ENCODE peak calls at places on chromosomes 3 and 15, in eight cellular contexts. X, V, M, C, B, F, D and G are unnamed samples.

GRCh38 chr15:84638103-84638502 is 16.0 kb downstream of the WDR73 start:
- DNase-seq in X (no peak), V (no peak), M (no peak), C (no peak), B (no peak), F (peak; percentile 63), D (peak; percentile 45), G (no peak)

GRCh38 chr3:128283429-128283828 is 130.1 kb downstream of the EEFSEC start:
- DNase-seq in X (no peak), V (no peak), M (no peak), C (no peak), B (no peak), F (no peak), D (no peak), G (no peak)

GRCh38 chr3:61288446-61288845 is 37.2 kb upstream of the FHIT start:
- DNase-seq in X (no peak), V (no peak), M (no peak), C (no peak), B (no peak), F (no peak), D (no peak), G (no peak)

GRCh38 chr3:7546219-7546618 is 685.3 kb downstream of the GRM7 start:
- DNase-seq in X (no peak), V (no peak), M (no peak), C (no peak), B (peak; percentile 73), F (peak; percentile 57), D (no peak), G (no peak)

GRCh38 chr3:52090131-52090548 is 33.8 kb upstream of the DUSP7 start:
- DNase-seq in X (peak; percentile 48), V (peak; percentile 73), M (no peak), C (no peak), B (peak; percentile 88), F (peak; percentile 68), D (no peak), G (no peak)

GRCh38 chr15:31303434-31304073 is 23.1 kb upstream of the KLF13 start:
- DNase-seq in X (peak; percentile 25), V (peak; percentile 65), M (no peak), C (peak; percentile 74), B (peak; percentile 23), F (peak; percentile 32), D (no peak), G (no peak)

GRCh38 chr15:39969871-39970270 is 36.0 kb downstream of the EIF2AK4 start:
- DNase-seq in X (peak; percentile 58), V (peak; percentile 68), M (peak; percentile 71), C (peak; percentile 61), B (peak; percentile 84), F (peak; percentile 93), D (no peak), G (no peak)

GRCh38 chr15:100802421-100803157 is 77.0 kb upstream of the ALDH1A3 start:
- DNase-seq in X (no peak), V (no peak), M (no peak), C (no peak), B (no peak), F (no peak), D (no peak), G (no peak)

GRCh38 chr3:81726735-81727134 is 34.7 kb downstream of the GBE1 start:
- DNase-seq in X (no peak), V (no peak), M (no peak), C (no peak), B (peak; percentile 37), F (peak; percentile 75), D (no peak), G (no peak)

GRCh38 chr15:57323806-57324589 is 52.3 kb upstream of the CGNL1 start:
- DNase-seq in X (no peak), V (no peak), M (no peak), C (no peak), B (no peak), F (peak; percentile 89), D (peak; percentile 23), G (peak; percentile 26)

GRCh38 chr3:127041933-127042332 is 59.0 kb downstream of the PLXNA1 start:
- DNase-seq in X (no peak), V (no peak), M (peak; percentile 17), C (no peak), B (no peak), F (no peak), D (no peak), G (no peak)

GRCh38 chr15:88911766-88912118 is 1.4 kb downstream of the MFGE8 start:
- DNase-seq in X (peak; percentile 70), V (no peak), M (peak; percentile 53), C (no peak), B (no peak), F (peak; percentile 85), D (no peak), G (no peak)

GRCh38 chr15:31247404-31247803 is 79.2 kb upstream of the KLF13 start:
- DNase-seq in X (no peak), V (no peak), M (peak; percentile 12), C (no peak), B (no peak), F (no peak), D (no peak), G (no peak)

GRCh38 chr15:64851503-64851840 is 9.8 kb downstream of the PLEKHO2 start:
- DNase-seq in X (no peak), V (peak; percentile 70), M (no peak), C (peak; percentile 63), B (peak; percentile 94), F (peak; percentile 50), D (no peak), G (no peak)

GRCh38 chr3:64417816-64418215 is 192.6 kb upstream of the PRICKLE2 start:
- DNase-seq in X (no peak), V (no peak), M (no peak), C (no peak), B (peak; percentile 53), F (peak; percentile 34), D (no peak), G (peak; percentile 76)

GRCh38 chr3:13282528-13282985 is 137.6 kb downstream of the NUP210 start:
- DNase-seq in X (no peak), V (no peak), M (no peak), C (no peak), B (no peak), F (no peak), D (peak; percentile 48), G (no peak)

GRCh38 chr3:60365360-60365759 is 885.9 kb downstream of the FHIT start:
- DNase-seq in X (no peak), V (no peak), M (no peak), C (no peak), B (peak; percentile 6), F (peak; percentile 51), D (no peak), G (peak; percentile 30)

GRCh38 chr15:38103564-38103963 is 149.1 kb upstream of the SPRED1 start:
- DNase-seq in X (no peak), V (no peak), M (no peak), C (no peak), B (no peak), F (no peak), D (no peak), G (no peak)

DNA sequence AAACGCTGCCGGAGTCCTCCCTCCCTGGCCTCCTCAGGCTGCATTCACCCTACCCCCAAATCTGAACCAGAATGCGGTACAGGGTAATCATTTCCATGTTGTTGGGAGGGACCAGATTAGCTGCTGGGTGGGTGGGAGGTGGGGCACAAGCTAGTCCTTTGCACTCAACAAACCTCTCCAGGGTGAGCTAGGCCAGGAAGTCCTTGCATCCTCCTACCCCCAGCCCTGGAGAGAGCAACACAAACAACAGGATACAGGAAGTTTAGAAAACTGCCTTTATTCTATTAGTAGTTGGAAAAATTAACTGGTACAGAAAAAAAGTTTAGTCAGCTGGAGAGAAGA is 702 bp upstream of the GPX1 start:
- DNase-seq in X (no peak), V (no peak), M (no peak), C (no peak), B (no peak), F (peak; percentile 23), D (no peak), G (no peak)
- H3K4me3 ChIP-seq in X (peak overlapping the region; percentile 76), V (peak overlapping the region; percentile 84), M (peak overlapping the region; percentile 74), C (no peak overlapping the region), B (peak overlapping the region; percentile 53), F (peak overlapping the region; percentile 64), D (no peak overlapping the region), G (peak overlapping the region; percentile 93)

GRCh38 chr3:172143060-172143451 is 103.7 kb downstream of the FNDC3B start:
- DNase-seq in X (no peak), V (no peak), M (no peak), C (no peak), B (no peak), F (no peak), D (no peak), G (no peak)
- H3K4me3 ChIP-seq in X (no peak overlapping the region), V (no peak overlapping the region), M (no peak overlapping the region), C (no peak overlapping the region), B (no peak overlapping the region), F (no peak overlapping the region), D (no peak overlapping the region), G (peak overlapping the region; percentile 16)

GRCh38 chr3:139934557-139935070 is 371 bp upstream of the CLSTN2 start:
- DNase-seq in X (peak; percentile 66), V (peak; percentile 46), M (no peak), C (no peak), B (peak; percentile 18), F (peak; percentile 23), D (no peak), G (peak; percentile 9)
- H3K4me3 ChIP-seq in X (peak overlapping the region; percentile 63), V (peak overlapping the region; percentile 61), M (peak overlapping the region; percentile 32), C (peak overlapping the region; percentile 4), B (peak overlapping the region; percentile 78), F (no peak overlapping the region), D (peak overlapping the region; percentile 52), G (no peak overlapping the region)

GRCh38 chr3:58287354-58287753 is 18.7 kb upstream of the RPP14 start:
- DNase-seq in X (no peak), V (no peak), M (no peak), C (no peak), B (no peak), F (no peak), D (no peak), G (no peak)

GRCh38 chr3:58291671-58292338 is 14.2 kb upstream of the RPP14 start:
- DNase-seq in X (no peak), V (no peak), M (no peak), C (no peak), B (no peak), F (no peak), D (no peak), G (no peak)

GRCh38 chr3:58292866-58293265 is 13.2 kb upstream of the RPP14 start:
- DNase-seq in X (no peak), V (no peak), M (no peak), C (no peak), B (no peak), F (no peak), D (no peak), G (no peak)

GRCh38 chr3:58285334-58285733 is 20.7 kb upstream of the RPP14 start:
- DNase-seq in X (no peak), V (no peak), M (no peak), C (no peak), B (no peak), F (no peak), D (no peak), G (no peak)

DNA sequence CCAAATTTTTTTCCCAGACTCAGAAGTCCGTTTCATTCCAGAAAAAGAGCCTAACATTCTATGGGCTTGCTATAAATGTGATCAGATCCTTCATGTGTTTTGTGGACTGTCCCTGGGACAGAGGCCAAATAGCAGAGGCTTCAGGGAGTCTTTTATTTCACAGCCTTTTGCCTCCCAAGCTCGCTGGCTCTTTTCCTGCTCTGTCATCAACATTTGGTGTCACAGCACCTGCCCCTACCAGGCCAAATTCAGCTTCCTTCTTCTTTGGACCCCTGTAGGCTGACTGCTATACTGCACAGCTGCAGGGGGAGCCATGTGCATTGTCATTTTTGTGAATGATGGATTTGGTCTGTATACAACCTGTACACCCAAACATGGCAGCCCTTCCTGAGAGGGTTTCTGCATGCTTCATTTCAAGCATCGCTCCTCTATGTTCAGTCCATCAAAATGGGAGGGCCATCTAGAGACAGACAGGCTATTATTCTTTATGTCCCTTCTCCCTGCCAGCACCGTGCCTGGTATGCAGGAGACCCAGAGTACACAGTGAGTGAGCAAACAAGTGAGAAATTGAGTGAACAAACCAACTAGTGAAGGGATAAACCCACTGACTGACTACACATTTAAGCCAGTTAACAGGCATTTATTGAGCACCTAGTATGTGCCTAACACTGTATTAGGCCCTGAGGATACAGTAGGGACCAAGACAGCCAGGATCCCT is 17.9 kb upstream of the RPP14 start:
- DNase-seq in X (no peak), V (no peak), M (no peak), C (no peak), B (no peak), F (no peak), D (no peak), G (no peak)
- H3K4me3 ChIP-seq in X (no peak overlapping the region), V (no peak overlapping the region), M (no peak overlapping the region), C (no peak overlapping the region), B (no peak overlapping the region), F (no peak overlapping the region), D (no peak overlapping the region), G (no peak overlapping the region)